ENCODE peak calls at places on chromosomes 2 and 18, in six cellular contexts. One of them, this sample, is unnamed.

GRCh38 chr2:7108792-7109557 is 191.8 kb downstream of the RNF144A start:
- DNase-seq in CD8-positive, alpha-beta T cell: no peak
- DNase-seq in NCI-H2081: no peak
- DNase-seq in lower lobe of right lung: no peak
- DNase-seq in A549: no peak
- DNase-seq in cardiac fibroblast: no peak
- DNase-seq in this sample: no peak

GRCh38 chr18:811192-812122 is 585 bp downstream of the YES1 start:
- DNase-seq in CD8-positive, alpha-beta T cell: no peak
- DNase-seq in NCI-H2081: peak; percentile 36
- DNase-seq in lower lobe of right lung: peak; percentile 73
- DNase-seq in A549: peak; percentile 4
- DNase-seq in cardiac fibroblast: peak; percentile 27
- DNase-seq in this sample: peak; percentile 26

GRCh38 chr2:119232666-119232993 is 9.0 kb downstream of the STEAP3 start:
- DNase-seq in CD8-positive, alpha-beta T cell: no peak
- DNase-seq in NCI-H2081: no peak
- DNase-seq in lower lobe of right lung: no peak
- DNase-seq in A549: no peak
- DNase-seq in cardiac fibroblast: no peak
- DNase-seq in this sample: no peak

GRCh38 chr18:69590150-69590549 is 189.5 kb downstream of the DOK6 start:
- DNase-seq in CD8-positive, alpha-beta T cell: no peak
- DNase-seq in NCI-H2081: no peak
- DNase-seq in lower lobe of right lung: no peak
- DNase-seq in A549: no peak
- DNase-seq in cardiac fibroblast: peak; percentile 1
- DNase-seq in this sample: peak; percentile 11

GRCh38 chr2:45315881-45316280 is 295.2 kb downstream of the SRBD1 start:
- DNase-seq in CD8-positive, alpha-beta T cell: no peak
- DNase-seq in NCI-H2081: no peak
- DNase-seq in lower lobe of right lung: no peak
- DNase-seq in A549: no peak
- DNase-seq in cardiac fibroblast: peak; percentile 91
- DNase-seq in this sample: peak; percentile 92

GRCh38 chr2:27095745-27096651 is 9.4 kb downstream of the KHK start:
- DNase-seq in CD8-positive, alpha-beta T cell: no peak
- DNase-seq in NCI-H2081: peak; percentile 32
- DNase-seq in lower lobe of right lung: peak; percentile 67
- DNase-seq in A549: peak; percentile 80
- DNase-seq in cardiac fibroblast: peak; percentile 74
- DNase-seq in this sample: peak; percentile 57

GRCh38 chr18:42351455-42351854 is 396.4 kb downstream of the PIK3C3 start:
- DNase-seq in CD8-positive, alpha-beta T cell: no peak
- DNase-seq in NCI-H2081: no peak
- DNase-seq in lower lobe of right lung: no peak
- DNase-seq in A549: no peak
- DNase-seq in cardiac fibroblast: no peak
- DNase-seq in this sample: no peak

GRCh38 chr2:100924520-100925451 is 77.3 kb upstream of the RPL31 start:
- DNase-seq in CD8-positive, alpha-beta T cell: no peak
- DNase-seq in NCI-H2081: no peak
- DNase-seq in lower lobe of right lung: no peak
- DNase-seq in A549: no peak
- DNase-seq in cardiac fibroblast: peak; percentile 83
- DNase-seq in this sample: peak; percentile 85

GRCh38 chr2:279366-279765 is 8.5 kb downstream of the ALKAL2 start:
- DNase-seq in CD8-positive, alpha-beta T cell: no peak
- DNase-seq in NCI-H2081: no peak
- DNase-seq in lower lobe of right lung: no peak
- DNase-seq in A549: no peak
- DNase-seq in cardiac fibroblast: no peak
- DNase-seq in this sample: no peak

GRCh38 chr18:23154021-23154420 is 18.7 kb downstream of the CABLES1 start:
- DNase-seq in CD8-positive, alpha-beta T cell: no peak
- DNase-seq in NCI-H2081: no peak
- DNase-seq in lower lobe of right lung: no peak
- DNase-seq in A549: no peak
- DNase-seq in cardiac fibroblast: no peak
- DNase-seq in this sample: no peak

GRCh38 chr2:168633895-168634294 is 168.5 kb upstream of the NOSTRIN start:
- DNase-seq in CD8-positive, alpha-beta T cell: no peak
- DNase-seq in NCI-H2081: no peak
- DNase-seq in lower lobe of right lung: no peak
- DNase-seq in A549: no peak
- DNase-seq in cardiac fibroblast: no peak
- DNase-seq in this sample: no peak

GRCh38 chr2:98269274-98269673 is 77.0 kb upstream of the CNGA3 start:
- DNase-seq in CD8-positive, alpha-beta T cell: no peak
- DNase-seq in NCI-H2081: peak; percentile 30
- DNase-seq in lower lobe of right lung: no peak
- DNase-seq in A549: peak; percentile 44
- DNase-seq in cardiac fibroblast: peak; percentile 71
- DNase-seq in this sample: peak; percentile 63

GRCh38 chr2:69667805-69668382 is 24.4 kb upstream of the AAK1 start:
- DNase-seq in CD8-positive, alpha-beta T cell: no peak
- DNase-seq in NCI-H2081: no peak
- DNase-seq in lower lobe of right lung: no peak
- DNase-seq in A549: no peak
- DNase-seq in cardiac fibroblast: no peak
- DNase-seq in this sample: peak; percentile 65

GRCh38 chr18:33733376-33733775 is 155.4 kb downstream of the ASXL3 start:
- DNase-seq in CD8-positive, alpha-beta T cell: no peak
- DNase-seq in NCI-H2081: no peak
- DNase-seq in lower lobe of right lung: no peak
- DNase-seq in A549: no peak
- DNase-seq in cardiac fibroblast: no peak
- DNase-seq in this sample: no peak

GRCh38 chr2:143182649-143183048 is 53.4 kb downstream of the ARHGAP15 start:
- DNase-seq in CD8-positive, alpha-beta T cell: no peak
- DNase-seq in NCI-H2081: no peak
- DNase-seq in lower lobe of right lung: no peak
- DNase-seq in A549: no peak
- DNase-seq in cardiac fibroblast: no peak
- DNase-seq in this sample: no peak

GRCh38 chr2:223108376-223109100 is 56.5 kb downstream of the KCNE4 start:
- DNase-seq in CD8-positive, alpha-beta T cell: no peak
- DNase-seq in NCI-H2081: no peak
- DNase-seq in lower lobe of right lung: no peak
- DNase-seq in A549: no peak
- DNase-seq in cardiac fibroblast: no peak
- DNase-seq in this sample: no peak

GRCh38 chr2:52810460-52810859 is 957.1 kb upstream of the CHAC2 start:
- DNase-seq in CD8-positive, alpha-beta T cell: no peak
- DNase-seq in NCI-H2081: no peak
- DNase-seq in lower lobe of right lung: no peak
- DNase-seq in A549: peak; percentile 5
- DNase-seq in cardiac fibroblast: peak; percentile 41
- DNase-seq in this sample: peak; percentile 49

GRCh38 chr2:67872481-67872880 is 190.3 kb downstream of the C1D start:
- DNase-seq in CD8-positive, alpha-beta T cell: no peak
- DNase-seq in NCI-H2081: no peak
- DNase-seq in lower lobe of right lung: no peak
- DNase-seq in A549: no peak
- DNase-seq in cardiac fibroblast: no peak
- DNase-seq in this sample: no peak

GRCh38 chr18:41096504-41096903 is 858.5 kb upstream of the PIK3C3 start:
- DNase-seq in CD8-positive, alpha-beta T cell: no peak
- DNase-seq in NCI-H2081: peak; percentile 60
- DNase-seq in lower lobe of right lung: no peak
- DNase-seq in A549: no peak
- DNase-seq in cardiac fibroblast: peak; percentile 69
- DNase-seq in this sample: peak; percentile 42

GRCh38 chr2:218648473-218649100 is 10.8 kb downstream of the ZNF142 start:
- DNase-seq in CD8-positive, alpha-beta T cell: peak; percentile 24
- DNase-seq in NCI-H2081: peak; percentile 45
- DNase-seq in lower lobe of right lung: no peak
- DNase-seq in A549: peak; percentile 71
- DNase-seq in cardiac fibroblast: peak; percentile 80
- DNase-seq in this sample: peak; percentile 70

GRCh38 chr2:28661589-28662001 is 90.0 kb upstream of the PPP1CB start:
- DNase-seq in CD8-positive, alpha-beta T cell: no peak
- DNase-seq in NCI-H2081: no peak
- DNase-seq in lower lobe of right lung: no peak
- DNase-seq in A549: no peak
- DNase-seq in cardiac fibroblast: peak; percentile 98
- DNase-seq in this sample: peak; percentile 88

GRCh38 chr2:189581354-189582139 is 961 bp upstream of the SLC40A1 start:
- DNase-seq in CD8-positive, alpha-beta T cell: no peak
- DNase-seq in NCI-H2081: no peak
- DNase-seq in lower lobe of right lung: peak; percentile 42
- DNase-seq in A549: no peak
- DNase-seq in cardiac fibroblast: no peak
- DNase-seq in this sample: no peak

GRCh38 chr2:173399229-173399628 is 44.6 kb downstream of the CDCA7 start:
- DNase-seq in CD8-positive, alpha-beta T cell: no peak
- DNase-seq in NCI-H2081: no peak
- DNase-seq in lower lobe of right lung: no peak
- DNase-seq in A549: no peak
- DNase-seq in cardiac fibroblast: no peak
- DNase-seq in this sample: no peak

GRCh38 chr2:25374827-25375226 is 33.1 kb upstream of the DNMT3A start:
- DNase-seq in CD8-positive, alpha-beta T cell: no peak
- DNase-seq in NCI-H2081: no peak
- DNase-seq in lower lobe of right lung: no peak
- DNase-seq in A549: no peak
- DNase-seq in cardiac fibroblast: no peak
- DNase-seq in this sample: no peak

GRCh38 chr2:73257425-73258125 is 23.5 kb downstream of the CCT7 start:
- DNase-seq in CD8-positive, alpha-beta T cell: no peak
- DNase-seq in NCI-H2081: no peak
- DNase-seq in lower lobe of right lung: peak; percentile 71
- DNase-seq in A549: no peak
- DNase-seq in cardiac fibroblast: no peak
- DNase-seq in this sample: no peak

GRCh38 chr18:24015897-24016631 is 1.5 kb downstream of the TTC39C start:
- DNase-seq in CD8-positive, alpha-beta T cell: no peak
- DNase-seq in NCI-H2081: no peak
- DNase-seq in lower lobe of right lung: no peak
- DNase-seq in A549: no peak
- DNase-seq in cardiac fibroblast: no peak
- DNase-seq in this sample: no peak

GRCh38 chr2:229083606-229084349 is 187.3 kb downstream of the PID1 start:
- DNase-seq in CD8-positive, alpha-beta T cell: no peak
- DNase-seq in NCI-H2081: peak; percentile 47
- DNase-seq in lower lobe of right lung: no peak
- DNase-seq in A549: no peak
- DNase-seq in cardiac fibroblast: no peak
- DNase-seq in this sample: no peak

GRCh38 chr2:153519260-153519875 is 40.8 kb upstream of the RPRM start:
- DNase-seq in CD8-positive, alpha-beta T cell: peak; percentile 13
- DNase-seq in NCI-H2081: peak; percentile 68
- DNase-seq in lower lobe of right lung: no peak
- DNase-seq in A549: peak; percentile 7
- DNase-seq in cardiac fibroblast: peak; percentile 63
- DNase-seq in this sample: peak; percentile 39

GRCh38 chr2:159110784-159111183 is 142.3 kb downstream of the TANC1 start:
- DNase-seq in CD8-positive, alpha-beta T cell: no peak
- DNase-seq in NCI-H2081: no peak
- DNase-seq in lower lobe of right lung: no peak
- DNase-seq in A549: no peak
- DNase-seq in cardiac fibroblast: no peak
- DNase-seq in this sample: no peak

This sample was measured in IMR-90.